ENCODE peak calls at places on chromosomes 7 and 10, in six cellular contexts. T is AG10803; H is lower leg skin; E is activated CD8-positive, alpha-beta memory T cell treated with anti-CD3 and anti-CD28 coated beads, Interleukin-2, amount 50 U/mL, for 48 hours; Q is Peyer's patch; O is stimulated activated CD4-positive, alpha-beta T cell treated with anti-CD3 and anti-CD28 coated beads, Interleukin-2, amount 100 ng/mL, for 24 hours. L is an unnamed sample.

GRCh38 chr7:26487780-26488535 is 196.3 kb downstream of the SNX10 start:
- DNase-seq in T (no peak), H (peak; percentile 73), E (no peak), Q (no peak), O (no peak), L (no peak)

GRCh38 chr10:27223964-27224363 is 16.6 kb downstream of the ACBD5 start:
- DNase-seq in T (peak; percentile 37), H (no peak), E (no peak), Q (peak; percentile 74), O (peak; percentile 38), L (no peak)

GRCh38 chr10:103504181-103504783 is 10.8 kb downstream of the NEURL1 start:
- DNase-seq in T (peak; percentile 47), H (no peak), E (peak; percentile 59), Q (peak; percentile 58), O (peak; percentile 51), L (no peak)

GRCh38 chr10:22764639-22765038 is 50.3 kb upstream of the PIP4K2A start:
- DNase-seq in T (no peak), H (no peak), E (no peak), Q (no peak), O (no peak), L (no peak)

GRCh38 chr7:138089080-138089901 is 13.0 kb downstream of the AKR1D1 start:
- DNase-seq in T (peak; percentile 0), H (no peak), E (no peak), Q (no peak), O (no peak), L (no peak)

GRCh38 chr10:112835933-112836564 is 114.0 kb upstream of the TCF7L2 start:
- DNase-seq in T (peak; percentile 31), H (peak; percentile 89), E (no peak), Q (peak; percentile 57), O (no peak), L (no peak)

GRCh38 chr7:157266272-157266671 is 70.5 kb upstream of the DNAJB6 start:
- DNase-seq in T (no peak), H (no peak), E (no peak), Q (no peak), O (no peak), L (no peak)

GRCh38 chr7:138887085-138887705 is 89.2 kb upstream of the ATP6V0A4 start:
- DNase-seq in T (no peak), H (no peak), E (no peak), Q (no peak), O (no peak), L (no peak)

GRCh38 chr7:3753868-3754267 is 452.8 kb downstream of the SDK1 start:
- DNase-seq in T (no peak), H (no peak), E (no peak), Q (no peak), O (no peak), L (no peak)

GRCh38 chr10:10164845-10165244 is 852.8 kb upstream of the CELF2 start:
- DNase-seq in T (no peak), H (no peak), E (no peak), Q (no peak), O (no peak), L (no peak)

GRCh38 chr10:5547934-5548660 is 23.3 kb downstream of the CALML3 start:
- DNase-seq in T (no peak), H (peak; percentile 86), E (no peak), Q (no peak), O (no peak), L (no peak)

GRCh38 chr7:70498232-70498631 is 633.7 kb upstream of the GALNT17 start:
- DNase-seq in T (no peak), H (no peak), E (no peak), Q (no peak), O (no peak), L (no peak)

GRCh38 chr10:97483526-97483925 is 14.7 kb downstream of the MMS19 start:
- DNase-seq in T (no peak), H (no peak), E (no peak), Q (no peak), O (no peak), L (no peak)

GRCh38 chr10:8534089-8534488 is 479.6 kb downstream of the GATA3 start:
- DNase-seq in T (no peak), H (no peak), E (no peak), Q (no peak), O (no peak), L (no peak)

L was measured in stimulated activated naive B cell treated with anti-CD40 and anti-IgM and Interleukin-4, amounts not matched to agents 10 μg/mL and 1 μg/mL and 100 μg/mL, for 72 hours.